ENCODE peak calls at places on chromosome 19, in four cellular contexts. One of them, this sample, is unnamed.
A peak's percentile ranks its signal among the peaks of the same experiment; 100 is the strongest.

GRCh38 chr19:18660939-18661338 is 22.5 kb upstream of the CRTC1 start:
- DNase-seq in AG04450: no peak
- DNase-seq in gastrocnemius medialis: no peak
- DNase-seq in Panc1: no peak
- DNase-seq in this sample: no peak

GRCh38 chr19:17095141-17095919 is 19.8 kb downstream of the MYO9B start:
- DNase-seq in AG04450: no peak
- DNase-seq in gastrocnemius medialis: peak; percentile 59
- DNase-seq in Panc1: no peak
- DNase-seq in this sample: no peak

GRCh38 chr19:3547301-3547731 is 8.3 kb downstream of the TEKTIP1 start:
- DNase-seq in AG04450: no peak
- DNase-seq in gastrocnemius medialis: no peak
- DNase-seq in Panc1: no peak
- DNase-seq in this sample: no peak

GRCh38 chr19:4929186-4929585 is 19.9 kb downstream of the UHRF1 start:
- DNase-seq in AG04450: no peak
- DNase-seq in gastrocnemius medialis: no peak
- DNase-seq in Panc1: no peak
- DNase-seq in this sample: no peak

GRCh38 chr19:36775768-36776167 is 3.2 kb upstream of the ZNF850 start:
- DNase-seq in AG04450: no peak
- DNase-seq in gastrocnemius medialis: no peak
- DNase-seq in Panc1: no peak
- DNase-seq in this sample: no peak

GRCh38 chr19:4061178-4061682 is 5.5 kb downstream of the ZBTB7A start:
- DNase-seq in AG04450: no peak
- DNase-seq in gastrocnemius medialis: peak; percentile 68
- DNase-seq in Panc1: no peak
- DNase-seq in this sample: no peak

GRCh38 chr19:31825134-31826094 is 476.2 kb upstream of the TSHZ3 start:
- DNase-seq in AG04450: no peak
- DNase-seq in gastrocnemius medialis: no peak
- DNase-seq in Panc1: no peak
- DNase-seq in this sample: no peak

GRCh38 chr19:18446145-18446810 is 8.3 kb upstream of the ISYNA1 start:
- DNase-seq in AG04450: no peak
- DNase-seq in gastrocnemius medialis: no peak
- DNase-seq in Panc1: no peak
- DNase-seq in this sample: no peak

GRCh38 chr19:16330368-16330801 is 5.8 kb downstream of the KLF2 start:
- DNase-seq in AG04450: no peak
- DNase-seq in gastrocnemius medialis: peak; percentile 43
- DNase-seq in Panc1: peak; percentile 65
- DNase-seq in this sample: peak; percentile 85

GRCh38 chr19:1093811-1094553 is 1.2 kb downstream of the POLR2E start:
- DNase-seq in AG04450: no peak
- DNase-seq in gastrocnemius medialis: no peak
- DNase-seq in Panc1: no peak
- DNase-seq in this sample: no peak

GRCh38 chr19:56642711-56643459 is at the start of gene SMIM17:
- DNase-seq in AG04450: no peak
- DNase-seq in gastrocnemius medialis: no peak
- DNase-seq in Panc1: no peak
- DNase-seq in this sample: no peak

GRCh38 chr19:18894254-18895037 is 1.5 kb downstream of the CERS1 start:
- DNase-seq in AG04450: no peak
- DNase-seq in gastrocnemius medialis: no peak
- DNase-seq in Panc1: no peak
- DNase-seq in this sample: no peak

GRCh38 chr19:58098682-58098998 is 609 bp upstream of the ZSCAN18 start:
- DNase-seq in AG04450: no peak
- DNase-seq in gastrocnemius medialis: no peak
- DNase-seq in Panc1: no peak
- DNase-seq in this sample: no peak

GRCh38 chr19:58095328-58095727 is 2.7 kb downstream of the ZSCAN18 start:
- DNase-seq in AG04450: no peak
- DNase-seq in gastrocnemius medialis: no peak
- DNase-seq in Panc1: no peak
- DNase-seq in this sample: no peak

GRCh38 chr19:58097783-58098681 is at the start of gene ZSCAN18:
- DNase-seq in AG04450: peak; percentile 61
- DNase-seq in gastrocnemius medialis: peak; percentile 89
- DNase-seq in Panc1: no peak
- DNase-seq in this sample: peak; percentile 65

GRCh38 chr19:58096884-58097283 is 1.1 kb downstream of the ZSCAN18 start:
- DNase-seq in AG04450: no peak
- DNase-seq in gastrocnemius medialis: no peak
- DNase-seq in Panc1: no peak
- DNase-seq in this sample: no peak

GRCh38 chr19:58097349-58097748 is 682 bp downstream of the ZSCAN18 start:
- DNase-seq in AG04450: no peak
- DNase-seq in gastrocnemius medialis: no peak
- DNase-seq in Panc1: no peak
- DNase-seq in this sample: no peak
- H3K27ac ChIP-seq in AG04450: no peak overlapping the region
- H3K27ac ChIP-seq in gastrocnemius medialis: no peak overlapping the region
- H3K27ac ChIP-seq in Panc1: no peak overlapping the region
- H3K27ac ChIP-seq in this sample: no peak overlapping the region

DNA sequence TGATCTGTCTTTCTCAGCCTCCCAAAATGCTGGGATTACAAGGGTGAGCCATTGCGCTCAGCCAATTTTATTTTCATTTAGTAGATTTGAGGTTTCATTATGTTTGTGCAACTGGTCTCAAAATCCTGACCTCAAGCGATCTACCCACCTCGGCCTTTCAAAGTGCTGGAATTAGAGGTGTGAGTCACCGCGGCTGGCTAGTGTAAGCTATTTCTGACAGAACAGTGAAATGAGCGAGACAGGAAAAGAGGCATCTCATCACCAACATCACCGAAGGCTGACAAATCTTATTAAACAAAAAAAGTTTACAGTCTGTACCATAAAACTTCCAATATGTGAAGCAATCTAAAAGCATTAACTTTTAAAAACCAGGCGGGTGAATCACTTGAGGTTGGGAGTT is 12.2 kb upstream of the ZNF888 start:
- DNase-seq in AG04450: no peak
- DNase-seq in gastrocnemius medialis: no peak
- DNase-seq in Panc1: no peak
- DNase-seq in this sample: no peak
- H3K27ac ChIP-seq in AG04450: no peak overlapping the region
- H3K27ac ChIP-seq in gastrocnemius medialis: no peak overlapping the region
- H3K27ac ChIP-seq in Panc1: no peak overlapping the region
- H3K27ac ChIP-seq in this sample: peak overlapping the region; percentile 70

DNA sequence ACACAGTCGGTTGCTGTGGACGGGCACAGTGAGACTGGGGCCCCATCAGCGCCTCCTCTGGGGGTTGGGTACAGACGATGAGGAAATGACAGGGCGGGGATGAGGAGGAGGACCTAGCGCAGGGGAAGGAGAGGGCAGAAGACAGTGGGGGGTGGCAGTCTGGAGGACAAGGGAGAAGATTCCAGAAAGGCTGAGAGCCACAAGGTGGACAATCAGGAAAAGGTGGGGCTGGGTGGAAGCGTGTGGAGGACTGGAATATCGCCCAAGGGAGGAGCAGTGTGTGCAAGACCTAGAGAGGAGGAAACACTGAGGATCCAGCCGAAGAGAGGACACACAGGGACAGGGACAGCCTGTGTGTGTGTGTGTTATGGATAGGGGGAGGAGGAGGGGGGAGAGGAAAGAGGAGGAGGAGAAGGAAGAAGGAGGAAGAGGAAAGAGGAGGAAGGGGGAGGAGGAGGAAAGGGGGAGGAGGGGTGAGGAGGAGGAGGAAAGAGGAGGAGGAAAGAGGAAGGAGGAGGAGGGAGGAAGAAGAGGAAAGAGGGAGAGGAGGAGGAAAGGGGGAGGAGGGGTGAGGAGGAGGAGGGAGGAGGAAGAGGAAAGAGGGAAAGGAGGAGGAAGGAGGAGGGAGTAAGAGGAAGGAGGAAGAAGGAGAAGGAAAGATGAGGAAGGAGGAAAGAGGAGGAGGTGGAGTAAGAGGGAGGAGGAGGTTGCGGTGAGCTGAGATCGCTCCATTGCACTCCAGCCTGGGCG is 15.8 kb upstream of the GARIN5A start:
- DNase-seq in AG04450: no peak
- DNase-seq in gastrocnemius medialis: no peak
- DNase-seq in Panc1: no peak
- DNase-seq in this sample: no peak
- H3K27ac ChIP-seq in AG04450: no peak overlapping the region
- H3K27ac ChIP-seq in gastrocnemius medialis: peak overlapping the region; percentile 69
- H3K27ac ChIP-seq in Panc1: no peak overlapping the region
- H3K27ac ChIP-seq in this sample: no peak overlapping the region

GRCh38 chr19:38856813-38857212 is 7.0 kb upstream of the HNRNPL start:
- DNase-seq in AG04450: no peak
- DNase-seq in gastrocnemius medialis: no peak
- DNase-seq in Panc1: no peak
- DNase-seq in this sample: no peak

GRCh38 chr19:38861368-38861767 is 11.6 kb upstream of the HNRNPL start:
- DNase-seq in AG04450: no peak
- DNase-seq in gastrocnemius medialis: no peak
- DNase-seq in Panc1: no peak
- DNase-seq in this sample: no peak

GRCh38 chr19:38867176-38867780 is 10.8 kb downstream of the RINL start:
- DNase-seq in AG04450: no peak
- DNase-seq in gastrocnemius medialis: no peak
- DNase-seq in Panc1: no peak
- DNase-seq in this sample: no peak

GRCh38 chr19:38862321-38863059 is 12.7 kb upstream of the HNRNPL start:
- DNase-seq in AG04450: no peak
- DNase-seq in gastrocnemius medialis: peak; percentile 78
- DNase-seq in Panc1: no peak
- DNase-seq in this sample: no peak
- H3K27ac ChIP-seq in AG04450: no peak overlapping the region
- H3K27ac ChIP-seq in gastrocnemius medialis: peak overlapping the region; percentile 87
- H3K27ac ChIP-seq in Panc1: no peak overlapping the region
- H3K27ac ChIP-seq in this sample: peak overlapping the region; percentile 11

GRCh38 chr19:46431824-46432223 is 3.1 kb upstream of the PNMA8C start:
- DNase-seq in AG04450: no peak
- DNase-seq in gastrocnemius medialis: no peak
- DNase-seq in Panc1: no peak
- DNase-seq in this sample: no peak
- H3K27ac ChIP-seq in AG04450: no peak overlapping the region
- H3K27ac ChIP-seq in gastrocnemius medialis: no peak overlapping the region
- H3K27ac ChIP-seq in Panc1: no peak overlapping the region
- H3K27ac ChIP-seq in this sample: no peak overlapping the region